ENCODE peak calls at places on chromosomes 4 and X, in ten cellular contexts. One of them, this sample, is unnamed.
A peak's percentile ranks its signal among the peaks of the same experiment; 100 is the strongest.

GRCh38 chr4:156593464-156593863 is 378.1 kb downstream of the PDGFC start:
- DNase-seq in GM10248: no peak
- DNase-seq in posterior vena cava: no peak
- DNase-seq in AG04449: no peak
- DNase-seq in activated T-helper 9 cell treated with anti-CD3 and anti-CD28 coated beads, Interleukin-2, amount 50 U/mL, for 16 hours: no peak
- DNase-seq in activated T-helper 1 cell treated with anti-CD3 and anti-CD28 coated beads, Interleukin-2, amount 50 U/mL, for 16 hours: no peak
- DNase-seq in germinal center: no peak
- DNase-seq in naive thymus-derived CD8-positive, alpha-beta T cell: no peak
- DNase-seq in neuronal stem cell: no peak
- DNase-seq in activated gamma-delta T cell treated with Interleukin-2 at 50 U/mL for 16 hours: no peak
- DNase-seq in this sample: no peak

GRCh38 chr4:140809671-140810070 is 53.5 kb upstream of the TBC1D9 start:
- DNase-seq in posterior vena cava: no peak
- DNase-seq in activated T-helper 1 cell treated with anti-CD3 and anti-CD28 coated beads, Interleukin-2, amount 50 U/mL, for 16 hours: no peak
- DNase-seq in GM10248: no peak
- DNase-seq in activated gamma-delta T cell treated with Interleukin-2 at 50 U/mL for 16 hours: no peak
- DNase-seq in naive thymus-derived CD8-positive, alpha-beta T cell: no peak
- DNase-seq in activated T-helper 9 cell treated with anti-CD3 and anti-CD28 coated beads, Interleukin-2, amount 50 U/mL, for 16 hours: no peak
- DNase-seq in AG04449: no peak
- DNase-seq in germinal center: no peak
- DNase-seq in neuronal stem cell: no peak
- DNase-seq in this sample: no peak

GRCh38 chr4:75633846-75634245 is 3.5 kb upstream of the CDKL2 start:
- DNase-seq in neuronal stem cell: no peak
- DNase-seq in naive thymus-derived CD8-positive, alpha-beta T cell: no peak
- DNase-seq in posterior vena cava: no peak
- DNase-seq in activated gamma-delta T cell treated with Interleukin-2 at 50 U/mL for 16 hours: no peak
- DNase-seq in activated T-helper 1 cell treated with anti-CD3 and anti-CD28 coated beads, Interleukin-2, amount 50 U/mL, for 16 hours: no peak
- DNase-seq in activated T-helper 9 cell treated with anti-CD3 and anti-CD28 coated beads, Interleukin-2, amount 50 U/mL, for 16 hours: no peak
- DNase-seq in AG04449: no peak
- DNase-seq in germinal center: no peak
- DNase-seq in GM10248: no peak
- DNase-seq in this sample: no peak

GRCh38 chr4:8821151-8821950 is 50.3 kb downstream of the HMX1 start:
- DNase-seq in posterior vena cava: peak; percentile 74
- DNase-seq in naive thymus-derived CD8-positive, alpha-beta T cell: no peak
- DNase-seq in AG04449: no peak
- DNase-seq in activated gamma-delta T cell treated with Interleukin-2 at 50 U/mL for 16 hours: no peak
- DNase-seq in GM10248: no peak
- DNase-seq in activated T-helper 9 cell treated with anti-CD3 and anti-CD28 coated beads, Interleukin-2, amount 50 U/mL, for 16 hours: no peak
- DNase-seq in activated T-helper 1 cell treated with anti-CD3 and anti-CD28 coated beads, Interleukin-2, amount 50 U/mL, for 16 hours: no peak
- DNase-seq in neuronal stem cell: no peak
- DNase-seq in germinal center: no peak
- DNase-seq in this sample: no peak

GRCh38 chr4:128385683-128386304 is 98.2 kb upstream of the PGRMC2 start:
- DNase-seq in activated gamma-delta T cell treated with Interleukin-2 at 50 U/mL for 16 hours: no peak
- DNase-seq in germinal center: no peak
- DNase-seq in GM10248: no peak
- DNase-seq in activated T-helper 9 cell treated with anti-CD3 and anti-CD28 coated beads, Interleukin-2, amount 50 U/mL, for 16 hours: no peak
- DNase-seq in neuronal stem cell: no peak
- DNase-seq in activated T-helper 1 cell treated with anti-CD3 and anti-CD28 coated beads, Interleukin-2, amount 50 U/mL, for 16 hours: no peak
- DNase-seq in posterior vena cava: no peak
- DNase-seq in naive thymus-derived CD8-positive, alpha-beta T cell: no peak
- DNase-seq in AG04449: no peak
- DNase-seq in this sample: no peak

GRCh38 chrX:101079736-101080135 is 1.1 kb downstream of the TMEM35A start:
- DNase-seq in activated T-helper 1 cell treated with anti-CD3 and anti-CD28 coated beads, Interleukin-2, amount 50 U/mL, for 16 hours: no peak
- DNase-seq in AG04449: no peak
- DNase-seq in activated gamma-delta T cell treated with Interleukin-2 at 50 U/mL for 16 hours: no peak
- DNase-seq in activated T-helper 9 cell treated with anti-CD3 and anti-CD28 coated beads, Interleukin-2, amount 50 U/mL, for 16 hours: no peak
- DNase-seq in germinal center: no peak
- DNase-seq in GM10248: no peak
- DNase-seq in neuronal stem cell: no peak
- DNase-seq in posterior vena cava: no peak
- DNase-seq in naive thymus-derived CD8-positive, alpha-beta T cell: no peak
- DNase-seq in this sample: no peak

GRCh38 chrX:74902806-74903205 is 22.4 kb downstream of the NEXMIF start:
- DNase-seq in activated T-helper 9 cell treated with anti-CD3 and anti-CD28 coated beads, Interleukin-2, amount 50 U/mL, for 16 hours: no peak
- DNase-seq in germinal center: no peak
- DNase-seq in neuronal stem cell: no peak
- DNase-seq in AG04449: no peak
- DNase-seq in activated T-helper 1 cell treated with anti-CD3 and anti-CD28 coated beads, Interleukin-2, amount 50 U/mL, for 16 hours: no peak
- DNase-seq in GM10248: no peak
- DNase-seq in posterior vena cava: no peak
- DNase-seq in naive thymus-derived CD8-positive, alpha-beta T cell: no peak
- DNase-seq in activated gamma-delta T cell treated with Interleukin-2 at 50 U/mL for 16 hours: no peak
- DNase-seq in this sample: no peak

GRCh38 chr4:76956961-76957738 is 7.6 kb downstream of the SEPTIN11 start:
- DNase-seq in germinal center: no peak
- DNase-seq in GM10248: no peak
- DNase-seq in posterior vena cava: no peak
- DNase-seq in AG04449: no peak
- DNase-seq in activated T-helper 1 cell treated with anti-CD3 and anti-CD28 coated beads, Interleukin-2, amount 50 U/mL, for 16 hours: no peak
- DNase-seq in neuronal stem cell: no peak
- DNase-seq in activated gamma-delta T cell treated with Interleukin-2 at 50 U/mL for 16 hours: no peak
- DNase-seq in activated T-helper 9 cell treated with anti-CD3 and anti-CD28 coated beads, Interleukin-2, amount 50 U/mL, for 16 hours: no peak
- DNase-seq in naive thymus-derived CD8-positive, alpha-beta T cell: no peak
- DNase-seq in this sample: no peak

GRCh38 chrX:68511255-68511654 is 12.4 kb downstream of the YIPF6 start:
- DNase-seq in GM10248: peak; percentile 48
- DNase-seq in activated T-helper 9 cell treated with anti-CD3 and anti-CD28 coated beads, Interleukin-2, amount 50 U/mL, for 16 hours: no peak
- DNase-seq in activated T-helper 1 cell treated with anti-CD3 and anti-CD28 coated beads, Interleukin-2, amount 50 U/mL, for 16 hours: no peak
- DNase-seq in activated gamma-delta T cell treated with Interleukin-2 at 50 U/mL for 16 hours: peak; percentile 16
- DNase-seq in posterior vena cava: no peak
- DNase-seq in naive thymus-derived CD8-positive, alpha-beta T cell: peak; percentile 32
- DNase-seq in germinal center: peak; percentile 12
- DNase-seq in neuronal stem cell: no peak
- DNase-seq in AG04449: no peak
- DNase-seq in this sample: no peak

GRCh38 chr4:137961051-137961438 is 281.1 kb downstream of the SLC7A11 start:
- DNase-seq in germinal center: no peak
- DNase-seq in activated T-helper 9 cell treated with anti-CD3 and anti-CD28 coated beads, Interleukin-2, amount 50 U/mL, for 16 hours: no peak
- DNase-seq in activated gamma-delta T cell treated with Interleukin-2 at 50 U/mL for 16 hours: no peak
- DNase-seq in AG04449: peak; percentile 45
- DNase-seq in naive thymus-derived CD8-positive, alpha-beta T cell: no peak
- DNase-seq in neuronal stem cell: no peak
- DNase-seq in posterior vena cava: no peak
- DNase-seq in activated T-helper 1 cell treated with anti-CD3 and anti-CD28 coated beads, Interleukin-2, amount 50 U/mL, for 16 hours: no peak
- DNase-seq in GM10248: no peak
- DNase-seq in this sample: no peak

GRCh38 chr4:108337923-108338322 is 169.2 kb upstream of the LEF1 start:
- DNase-seq in activated T-helper 1 cell treated with anti-CD3 and anti-CD28 coated beads, Interleukin-2, amount 50 U/mL, for 16 hours: no peak
- DNase-seq in activated T-helper 9 cell treated with anti-CD3 and anti-CD28 coated beads, Interleukin-2, amount 50 U/mL, for 16 hours: no peak
- DNase-seq in posterior vena cava: no peak
- DNase-seq in germinal center: no peak
- DNase-seq in naive thymus-derived CD8-positive, alpha-beta T cell: no peak
- DNase-seq in AG04449: no peak
- DNase-seq in activated gamma-delta T cell treated with Interleukin-2 at 50 U/mL for 16 hours: no peak
- DNase-seq in GM10248: no peak
- DNase-seq in neuronal stem cell: no peak
- DNase-seq in this sample: peak; percentile 83

GRCh38 chr4:110195561-110196205 is 2.7 kb downstream of the ELOVL6 start:
- DNase-seq in activated T-helper 1 cell treated with anti-CD3 and anti-CD28 coated beads, Interleukin-2, amount 50 U/mL, for 16 hours: no peak
- DNase-seq in neuronal stem cell: no peak
- DNase-seq in activated T-helper 9 cell treated with anti-CD3 and anti-CD28 coated beads, Interleukin-2, amount 50 U/mL, for 16 hours: no peak
- DNase-seq in activated gamma-delta T cell treated with Interleukin-2 at 50 U/mL for 16 hours: peak; percentile 3
- DNase-seq in GM10248: peak; percentile 21
- DNase-seq in posterior vena cava: no peak
- DNase-seq in AG04449: no peak
- DNase-seq in germinal center: peak; percentile 11
- DNase-seq in naive thymus-derived CD8-positive, alpha-beta T cell: peak; percentile 20
- DNase-seq in this sample: no peak

GRCh38 chr4:73520821-73521220 is 39.3 kb downstream of the AFM start:
- DNase-seq in posterior vena cava: no peak
- DNase-seq in GM10248: no peak
- DNase-seq in naive thymus-derived CD8-positive, alpha-beta T cell: no peak
- DNase-seq in neuronal stem cell: peak; percentile 14
- DNase-seq in AG04449: peak; percentile 14
- DNase-seq in germinal center: no peak
- DNase-seq in activated T-helper 1 cell treated with anti-CD3 and anti-CD28 coated beads, Interleukin-2, amount 50 U/mL, for 16 hours: no peak
- DNase-seq in activated gamma-delta T cell treated with Interleukin-2 at 50 U/mL for 16 hours: no peak
- DNase-seq in activated T-helper 9 cell treated with anti-CD3 and anti-CD28 coated beads, Interleukin-2, amount 50 U/mL, for 16 hours: no peak
- DNase-seq in this sample: no peak

GRCh38 chr4:146243141-146243882 is 29.0 kb downstream of the REELD1 start:
- DNase-seq in AG04449: no peak
- DNase-seq in neuronal stem cell: no peak
- DNase-seq in naive thymus-derived CD8-positive, alpha-beta T cell: peak; percentile 59
- DNase-seq in posterior vena cava: peak; percentile 81
- DNase-seq in germinal center: peak; percentile 74
- DNase-seq in activated gamma-delta T cell treated with Interleukin-2 at 50 U/mL for 16 hours: peak; percentile 34
- DNase-seq in activated T-helper 9 cell treated with anti-CD3 and anti-CD28 coated beads, Interleukin-2, amount 50 U/mL, for 16 hours: peak; percentile 39
- DNase-seq in activated T-helper 1 cell treated with anti-CD3 and anti-CD28 coated beads, Interleukin-2, amount 50 U/mL, for 16 hours: peak; percentile 34
- DNase-seq in GM10248: peak; percentile 87
- DNase-seq in this sample: no peak

GRCh38 chr4:96729641-96730040 is 889.7 kb downstream of the PDHA2 start:
- DNase-seq in activated gamma-delta T cell treated with Interleukin-2 at 50 U/mL for 16 hours: no peak
- DNase-seq in posterior vena cava: no peak
- DNase-seq in GM10248: no peak
- DNase-seq in activated T-helper 1 cell treated with anti-CD3 and anti-CD28 coated beads, Interleukin-2, amount 50 U/mL, for 16 hours: no peak
- DNase-seq in AG04449: no peak
- DNase-seq in naive thymus-derived CD8-positive, alpha-beta T cell: no peak
- DNase-seq in germinal center: no peak
- DNase-seq in neuronal stem cell: no peak
- DNase-seq in activated T-helper 9 cell treated with anti-CD3 and anti-CD28 coated beads, Interleukin-2, amount 50 U/mL, for 16 hours: no peak
- DNase-seq in this sample: no peak

GRCh38 chr4:64022560-64022959 is 386.7 kb downstream of the TECRL start:
- DNase-seq in AG04449: no peak
- DNase-seq in naive thymus-derived CD8-positive, alpha-beta T cell: no peak
- DNase-seq in posterior vena cava: no peak
- DNase-seq in activated T-helper 9 cell treated with anti-CD3 and anti-CD28 coated beads, Interleukin-2, amount 50 U/mL, for 16 hours: no peak
- DNase-seq in GM10248: no peak
- DNase-seq in germinal center: no peak
- DNase-seq in neuronal stem cell: no peak
- DNase-seq in activated gamma-delta T cell treated with Interleukin-2 at 50 U/mL for 16 hours: no peak
- DNase-seq in activated T-helper 1 cell treated with anti-CD3 and anti-CD28 coated beads, Interleukin-2, amount 50 U/mL, for 16 hours: no peak
- DNase-seq in this sample: no peak

GRCh38 chrX:150405576-150405975 is 42.5 kb downstream of the MAMLD1 start:
- DNase-seq in neuronal stem cell: no peak
- DNase-seq in posterior vena cava: no peak
- DNase-seq in activated T-helper 9 cell treated with anti-CD3 and anti-CD28 coated beads, Interleukin-2, amount 50 U/mL, for 16 hours: no peak
- DNase-seq in germinal center: no peak
- DNase-seq in GM10248: no peak
- DNase-seq in AG04449: no peak
- DNase-seq in activated T-helper 1 cell treated with anti-CD3 and anti-CD28 coated beads, Interleukin-2, amount 50 U/mL, for 16 hours: no peak
- DNase-seq in naive thymus-derived CD8-positive, alpha-beta T cell: no peak
- DNase-seq in activated gamma-delta T cell treated with Interleukin-2 at 50 U/mL for 16 hours: no peak
- DNase-seq in this sample: no peak